ENCODE peak calls at places on chromosomes 1 and 21, in eight cellular contexts. L, K, S, Q, F, J, P and E are unnamed samples.

GRCh38 chr1:67060811-67061218 is 6.9 kb upstream of the SLC35D1 start:
- DNase-seq in Q (no peak), F (peak), J (no peak), S (no peak), L (no peak), K (peak), P (peak), E (peak)

GRCh38 chr1:231971397-231972233 is 345.0 kb downstream of the DISC1 start:
- DNase-seq in K (no peak), L (no peak), F (peak), Q (no peak), P (peak), J (peak), S (no peak), E (no peak)

GRCh38 chr21:39503138-39503762 is 51.5 kb downstream of the SH3BGR start:
- DNase-seq in S (no peak), L (no peak), K (no peak), J (no peak), F (no peak), P (no peak), Q (no peak), E (no peak)

GRCh38 chr1:63475761-63476160 is 47.3 kb downstream of the ITGB3BP start:
- DNase-seq in Q (no peak), K (no peak), L (no peak), P (peak), J (no peak), F (no peak), S (no peak), E (no peak)

GRCh38 chr1:161182214-161182613 is 4.9 kb upstream of the B4GALT3 start:
- DNase-seq in F (peak), L (no peak), J (no peak), Q (no peak), K (no peak), P (peak), S (no peak), E (no peak)

GRCh38 chr1:155026588-155026987 is 7.0 kb downstream of the DCST2 start:
- DNase-seq in S (no peak), P (no peak), K (no peak), L (no peak), Q (no peak), F (no peak), J (no peak), E (no peak)

GRCh38 chr21:42398414-42399030 is 2.7 kb upstream of the TMPRSS3 start:
- DNase-seq in J (no peak), S (no peak), K (no peak), P (no peak), Q (no peak), L (no peak), F (no peak), E (no peak)

GRCh38 chr1:2275796-2276536 is 47.8 kb downstream of the SKI start:
- DNase-seq in J (no peak), L (no peak), Q (no peak), K (no peak), S (no peak), F (no peak), P (peak), E (no peak)

GRCh38 chr21:42258150-42258884 is 39.4 kb downstream of the ABCG1 start:
- DNase-seq in F (peak), K (peak), S (peak), P (peak), J (peak), L (peak), Q (peak), E (no peak)

GRCh38 chr21:36703626-36704280 is 4.8 kb downstream of the SIM2 start:
- DNase-seq in J (no peak), Q (no peak), K (no peak), L (no peak), S (peak), P (no peak), F (no peak), E (no peak)

GRCh38 chr21:42409366-42409765 is 5.7 kb downstream of the UBASH3A start:
- DNase-seq in S (no peak), J (no peak), K (no peak), P (no peak), F (no peak), L (no peak), Q (no peak), E (no peak)

GRCh38 chr1:38064232-38064903 is 17.8 kb upstream of the POU3F1 start:
- DNase-seq in L (no peak), P (peak), J (no peak), Q (no peak), K (no peak), S (no peak), F (no peak), E (no peak)

GRCh38 chr1:248098529-248098928 is 3.5 kb downstream of the OR2L13 start:
- DNase-seq in Q (no peak), L (no peak), K (no peak), S (no peak), J (no peak), P (no peak), F (no peak), E (no peak)

GRCh38 chr1:25111706-25112105 is 120.6 kb downstream of the SYF2 start:
- DNase-seq in L (no peak), S (no peak), F (no peak), P (no peak), K (no peak), J (no peak), Q (no peak), E (no peak)

GRCh38 chr1:182244451-182244850 is 147.1 kb downstream of the GLUL start:
- DNase-seq in K (no peak), S (no peak), P (no peak), F (no peak), Q (no peak), L (no peak), J (no peak), E (no peak)

GRCh38 chr1:221217029-221217428 is 337.8 kb downstream of the HLX start:
- DNase-seq in S (no peak), J (no peak), L (no peak), P (peak), K (no peak), Q (no peak), F (peak), E (no peak)

GRCh38 chr1:215631489-215631888 is 64.4 kb downstream of the KCTD3 start:
- DNase-seq in L (no peak), J (peak), K (no peak), P (peak), F (no peak), S (no peak), Q (no peak), E (peak)

GRCh38 chr1:92329356-92330129 is 30.7 kb downstream of the RPAP2 start:
- DNase-seq in S (no peak), F (no peak), L (no peak), Q (no peak), K (no peak), J (no peak), P (peak), E (peak)

GRCh38 chr1:165073402-165074007 is 283.0 kb downstream of the LMX1A start:
- DNase-seq in S (peak), Q (no peak), F (peak), J (peak), L (peak), K (peak), P (peak), E (peak)

GRCh38 chr1:177229781-177230180 is 59.0 kb downstream of the BRINP2 start:
- DNase-seq in L (no peak), P (no peak), S (no peak), K (no peak), Q (no peak), F (no peak), J (no peak), E (no peak)

GRCh38 chr1:65717815-65718454 is 74.8 kb upstream of the PDE4B start:
- DNase-seq in K (no peak), F (peak), J (no peak), L (no peak), Q (no peak), P (peak), S (no peak), E (peak)

GRCh38 chr1:29503441-29503840 is 267.1 kb downstream of the PTPRU start:
- DNase-seq in K (no peak), F (no peak), J (no peak), Q (no peak), P (no peak), S (no peak), L (peak), E (no peak)

GRCh38 chr1:229437443-229437842 is 3.5 kb upstream of the ACTA1 start:
- DNase-seq in F (no peak), L (no peak), K (no peak), Q (no peak), J (no peak), P (no peak), S (no peak), E (no peak)

GRCh38 chr21:16241021-16241420 is 511.2 kb downstream of the USP25 start:
- DNase-seq in F (peak), Q (no peak), L (no peak), K (no peak), J (no peak), S (no peak), P (peak), E (no peak)

GRCh38 chr1:246726881-246727280 is 2.7 kb downstream of the SCCPDH start:
- DNase-seq in F (no peak), J (no peak), S (no peak), K (no peak), P (no peak), Q (no peak), L (no peak), E (no peak)

GRCh38 chr1:246893205-246893939 is 38.4 kb downstream of the AHCTF1 start:
- DNase-seq in K (no peak), P (peak), S (no peak), F (no peak), Q (no peak), L (no peak), J (no peak), E (no peak)

GRCh38 chr1:119617751-119618691 is 30.0 kb downstream of the ZNF697 start:
- DNase-seq in K (no peak), P (peak), S (no peak), L (no peak), Q (no peak), J (no peak), F (no peak), E (no peak)

GRCh38 chr1:38029725-38030511 is 16.7 kb downstream of the POU3F1 start:
- DNase-seq in K (no peak), Q (no peak), J (no peak), S (no peak), L (no peak), P (peak), F (peak), E (no peak)